ENCODE peak calls at places on chromosome 20, in eight cellular contexts. One of them, this sample, is unnamed.

GRCh38 chr20:34172926-34173325 is 60.9 kb upstream of the EIF2S2 start:
- DNase-seq in suprapubic skin: no peak
- DNase-seq in HL-60: no peak
- DNase-seq in GM12878: no peak
- DNase-seq in endothelial cell of umbilical vein: no peak
- DNase-seq in prostate gland: no peak
- DNase-seq in SK-N-MC: no peak
- DNase-seq in stomach: no peak
- DNase-seq in this sample: no peak

GRCh38 chr20:63744574-63745423 is 5.2 kb downstream of the SLC2A4RG start:
- DNase-seq in prostate gland: no peak
- DNase-seq in endothelial cell of umbilical vein: no peak
- DNase-seq in suprapubic skin: no peak
- DNase-seq in GM12878: no peak
- DNase-seq in HL-60: no peak
- DNase-seq in SK-N-MC: no peak
- DNase-seq in stomach: no peak
- DNase-seq in this sample: no peak

GRCh38 chr20:49868964-49869363 is 46.4 kb downstream of the SPATA2 start:
- DNase-seq in endothelial cell of umbilical vein: no peak
- DNase-seq in HL-60: no peak
- DNase-seq in suprapubic skin: no peak
- DNase-seq in prostate gland: no peak
- DNase-seq in GM12878: no peak
- DNase-seq in stomach: no peak
- DNase-seq in SK-N-MC: no peak
- DNase-seq in this sample: no peak

GRCh38 chr20:59214619-59215547 is 51.3 kb downstream of the ZNF831 start:
- DNase-seq in suprapubic skin: no peak
- DNase-seq in HL-60: no peak
- DNase-seq in endothelial cell of umbilical vein: no peak
- DNase-seq in SK-N-MC: no peak
- DNase-seq in GM12878: no peak
- DNase-seq in prostate gland: no peak
- DNase-seq in stomach: no peak
- DNase-seq in this sample: no peak

GRCh38 chr20:44601801-44602204 is 19.4 kb downstream of the PKIG start:
- DNase-seq in GM12878: no peak
- DNase-seq in SK-N-MC: no peak
- DNase-seq in prostate gland: peak
- DNase-seq in stomach: no peak
- DNase-seq in endothelial cell of umbilical vein: peak
- DNase-seq in suprapubic skin: peak
- DNase-seq in HL-60: no peak
- DNase-seq in this sample: peak

GRCh38 chr20:54133434-54134427 is 40.1 kb downstream of the CYP24A1 start:
- DNase-seq in endothelial cell of umbilical vein: no peak
- DNase-seq in HL-60: no peak
- DNase-seq in stomach: no peak
- DNase-seq in GM12878: no peak
- DNase-seq in suprapubic skin: no peak
- DNase-seq in SK-N-MC: no peak
- DNase-seq in prostate gland: peak
- DNase-seq in this sample: peak

GRCh38 chr20:62359491-62360121 is 7.5 kb downstream of the LAMA5 start:
- DNase-seq in GM12878: no peak
- DNase-seq in suprapubic skin: no peak
- DNase-seq in HL-60: no peak
- DNase-seq in stomach: no peak
- DNase-seq in prostate gland: no peak
- DNase-seq in endothelial cell of umbilical vein: peak
- DNase-seq in SK-N-MC: no peak
- DNase-seq in this sample: no peak

GRCh38 chr20:62938105-62938888 is at the start of gene GID8:
- DNase-seq in endothelial cell of umbilical vein: peak
- DNase-seq in prostate gland: peak
- DNase-seq in HL-60: no peak
- DNase-seq in stomach: peak
- DNase-seq in suprapubic skin: peak
- DNase-seq in GM12878: no peak
- DNase-seq in SK-N-MC: no peak
- DNase-seq in this sample: peak

GRCh38 chr20:57473246-57474042 is 51.5 kb downstream of the CTCFL start:
- DNase-seq in endothelial cell of umbilical vein: no peak
- DNase-seq in SK-N-MC: no peak
- DNase-seq in GM12878: peak
- DNase-seq in stomach: no peak
- DNase-seq in HL-60: peak
- DNase-seq in prostate gland: no peak
- DNase-seq in suprapubic skin: peak
- DNase-seq in this sample: no peak

GRCh38 chr20:48064929-48065328 is 279.6 kb upstream of the SULF2 start:
- DNase-seq in prostate gland: no peak
- DNase-seq in HL-60: no peak
- DNase-seq in GM12878: no peak
- DNase-seq in endothelial cell of umbilical vein: no peak
- DNase-seq in SK-N-MC: no peak
- DNase-seq in stomach: no peak
- DNase-seq in suprapubic skin: no peak
- DNase-seq in this sample: no peak

GRCh38 chr20:48574383-48574782 is 253.4 kb downstream of the PREX1 start:
- DNase-seq in endothelial cell of umbilical vein: no peak
- DNase-seq in SK-N-MC: no peak
- DNase-seq in suprapubic skin: no peak
- DNase-seq in prostate gland: no peak
- DNase-seq in HL-60: no peak
- DNase-seq in GM12878: no peak
- DNase-seq in stomach: no peak
- DNase-seq in this sample: no peak

DNA sequence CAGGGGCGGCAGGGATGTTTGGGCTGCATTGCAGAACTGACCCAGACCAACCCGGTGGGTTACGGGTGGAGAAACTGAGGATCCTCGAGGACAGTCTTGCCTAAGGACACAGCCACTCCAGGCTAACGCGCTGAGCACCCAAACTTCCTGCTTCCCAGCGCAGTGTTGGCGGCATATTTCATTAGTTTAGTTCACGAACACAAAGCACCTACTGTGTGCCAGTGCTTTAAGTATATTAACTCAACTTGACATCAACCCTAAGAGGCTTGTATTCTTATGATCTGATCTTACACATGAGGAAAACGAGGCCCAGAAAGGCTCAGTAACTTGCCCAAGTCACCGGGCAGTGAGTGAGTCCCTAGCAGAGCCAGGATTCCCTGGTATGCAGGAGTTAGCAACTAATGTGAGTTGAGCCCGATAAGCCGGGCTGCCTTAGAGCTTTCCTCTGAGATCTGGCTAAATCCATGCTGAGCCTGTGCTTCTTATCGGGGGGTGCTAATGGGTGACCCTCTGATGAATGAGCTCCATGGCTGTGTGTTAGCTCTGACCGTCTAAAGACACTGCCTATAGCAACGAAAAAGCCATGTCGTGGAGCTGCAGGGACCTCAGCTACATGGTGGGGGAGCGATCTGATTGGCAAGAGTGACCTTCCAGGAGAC is 92.7 kb downstream of the CD40 start:
- DNase-seq in GM12878: no peak
- DNase-seq in prostate gland: no peak
- DNase-seq in suprapubic skin: no peak
- DNase-seq in SK-N-MC: no peak
- DNase-seq in stomach: no peak
- DNase-seq in endothelial cell of umbilical vein: no peak
- DNase-seq in HL-60: no peak
- DNase-seq in this sample: no peak
- TF ChIP-seq POLR2AphosphoS5 in GM12878: no peak
- TF ChIP-seq POLR2AphosphoS5 in prostate gland: no peak
- TF ChIP-seq POLR2AphosphoS5 in suprapubic skin: no peak
- TF ChIP-seq POLR2AphosphoS5 in SK-N-MC: no peak
- TF ChIP-seq POLR2AphosphoS5 in stomach: no peak
- TF ChIP-seq POLR2AphosphoS5 in endothelial cell of umbilical vein: no peak
- TF ChIP-seq POLR2AphosphoS5 in HL-60: no peak
- TF ChIP-seq POLR2AphosphoS5 in this sample: no peak

DNA sequence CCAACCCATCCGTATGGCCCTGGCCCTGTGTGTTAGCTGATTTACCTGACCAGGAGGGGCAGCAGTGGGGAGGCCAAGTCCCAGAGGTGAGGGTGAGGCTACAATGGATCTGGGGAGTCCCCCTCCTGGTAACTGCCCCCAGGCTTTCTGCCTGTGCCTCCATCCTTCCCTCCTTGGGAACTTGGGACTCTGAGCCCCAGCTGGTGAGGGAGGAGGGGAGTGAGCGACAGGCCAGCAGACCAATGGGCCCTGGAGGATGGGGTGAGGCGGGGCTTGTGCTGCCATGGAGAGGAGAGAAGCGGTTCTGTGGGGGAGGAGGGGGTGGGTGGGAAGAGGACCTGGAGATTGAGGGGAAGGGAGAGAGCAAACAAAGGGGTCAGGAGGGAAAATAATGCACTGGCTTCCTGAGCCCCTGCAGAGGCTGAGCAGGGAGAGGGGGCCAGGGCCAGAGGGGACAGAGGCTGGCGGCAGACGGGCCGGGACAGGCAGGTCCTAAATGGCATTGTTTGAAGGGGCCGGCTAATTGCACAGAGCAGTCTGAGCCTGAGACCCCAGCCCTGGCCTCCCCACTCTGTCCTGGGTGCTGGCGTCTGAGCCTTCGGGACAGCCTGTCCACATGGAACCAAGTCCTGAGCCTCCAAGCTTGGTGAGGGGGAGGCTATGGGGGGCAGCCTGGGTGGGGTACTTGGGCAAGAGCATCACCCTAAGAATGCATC is 17.5 kb downstream of the DNMT3B start:
- DNase-seq in suprapubic skin: no peak
- DNase-seq in endothelial cell of umbilical vein: no peak
- DNase-seq in SK-N-MC: no peak
- DNase-seq in prostate gland: no peak
- DNase-seq in HL-60: no peak
- DNase-seq in stomach: no peak
- DNase-seq in GM12878: no peak
- DNase-seq in this sample: no peak
- TF ChIP-seq POLR2AphosphoS5 in suprapubic skin: no peak
- TF ChIP-seq POLR2AphosphoS5 in endothelial cell of umbilical vein: no peak
- TF ChIP-seq POLR2AphosphoS5 in SK-N-MC: no peak
- TF ChIP-seq POLR2AphosphoS5 in prostate gland: no peak
- TF ChIP-seq POLR2AphosphoS5 in HL-60: no peak
- TF ChIP-seq POLR2AphosphoS5 in stomach: no peak
- TF ChIP-seq POLR2AphosphoS5 in GM12878: no peak
- TF ChIP-seq POLR2AphosphoS5 in this sample: no peak

DNA sequence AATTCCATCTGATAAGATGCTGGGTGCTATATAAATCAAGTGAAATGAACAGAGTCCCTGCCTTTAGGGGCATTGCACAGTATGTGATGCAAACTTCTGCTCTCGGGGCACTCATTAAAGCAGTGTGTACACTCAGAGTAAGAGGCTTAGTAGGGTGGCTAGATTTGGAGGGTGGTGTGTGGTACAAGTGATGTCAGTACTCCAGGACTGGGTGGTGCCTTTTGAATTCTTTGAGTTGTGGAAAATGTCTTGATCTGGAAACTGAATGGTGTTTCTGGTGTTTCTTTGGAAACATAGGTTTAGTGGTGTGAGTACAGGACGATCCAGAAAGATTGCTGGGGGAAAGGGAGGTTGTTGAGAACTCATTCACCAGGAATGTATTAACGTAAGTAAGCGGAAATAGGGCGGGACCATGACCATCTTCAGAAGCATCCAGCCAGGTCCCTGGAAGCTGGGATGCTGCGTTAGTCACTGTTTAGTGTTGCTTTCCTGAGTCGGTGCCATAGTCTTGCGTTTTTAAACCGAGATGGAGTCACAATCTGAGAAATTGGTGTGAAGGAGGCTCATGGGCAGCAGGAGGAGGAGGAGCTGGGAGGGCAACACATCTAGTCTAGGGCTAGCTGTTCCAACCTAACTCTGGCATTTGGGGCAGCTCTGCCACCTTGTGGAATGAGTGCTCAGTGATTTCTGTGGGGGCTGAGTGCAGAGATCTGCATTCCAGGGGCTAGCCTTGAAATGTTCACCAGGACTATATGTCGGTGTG is 70.3 kb downstream of the SCAND1 start:
- DNase-seq in stomach: peak
- DNase-seq in HL-60: no peak
- DNase-seq in SK-N-MC: no peak
- DNase-seq in prostate gland: peak
- DNase-seq in suprapubic skin: peak
- DNase-seq in GM12878: no peak
- DNase-seq in endothelial cell of umbilical vein: peak
- DNase-seq in this sample: peak
- TF ChIP-seq POLR2AphosphoS5 in stomach: peak
- TF ChIP-seq POLR2AphosphoS5 in HL-60: no peak
- TF ChIP-seq POLR2AphosphoS5 in SK-N-MC: no peak
- TF ChIP-seq POLR2AphosphoS5 in prostate gland: peak
- TF ChIP-seq POLR2AphosphoS5 in suprapubic skin: peak
- TF ChIP-seq POLR2AphosphoS5 in GM12878: no peak
- TF ChIP-seq POLR2AphosphoS5 in endothelial cell of umbilical vein: peak
- TF ChIP-seq POLR2AphosphoS5 in this sample: peak

GRCh38 chr20:41538810-41539596 is 79.2 kb downstream of the CHD6 start:
- DNase-seq in SK-N-MC: no peak
- DNase-seq in endothelial cell of umbilical vein: no peak
- DNase-seq in suprapubic skin: no peak
- DNase-seq in stomach: no peak
- DNase-seq in GM12878: no peak
- DNase-seq in prostate gland: no peak
- DNase-seq in HL-60: no peak
- DNase-seq in this sample: no peak
- TF ChIP-seq POLR2AphosphoS5 in SK-N-MC: no peak
- TF ChIP-seq POLR2AphosphoS5 in endothelial cell of umbilical vein: no peak
- TF ChIP-seq POLR2AphosphoS5 in suprapubic skin: no peak
- TF ChIP-seq POLR2AphosphoS5 in stomach: no peak
- TF ChIP-seq POLR2AphosphoS5 in GM12878: no peak
- TF ChIP-seq POLR2AphosphoS5 in prostate gland: no peak
- TF ChIP-seq POLR2AphosphoS5 in HL-60: no peak
- TF ChIP-seq POLR2AphosphoS5 in this sample: no peak

This sample was measured in transverse colon.